ENCODE peak calls at places on chromosome 14, in eight cellular contexts. One of them, this sample, is unnamed.

GRCh38 chr14:58663494-58664111 is 25.8 kb downstream of the DACT1 start:
- DNase-seq in Daoy: peak; percentile 67
- DNase-seq in foreskin fibroblast: peak; percentile 67
- DNase-seq in stimulated activated CD8-positive, alpha-beta memory T cell treated with anti-CD3 and anti-CD28 coated beads, Interleukin-4, amount 100 ng/mL, for 1 hour: no peak
- DNase-seq in memory B cell: no peak
- DNase-seq in ovary: no peak
- DNase-seq in endothelial cell of umbilical vein: no peak
- DNase-seq in anterior cingulate cortex: no peak
- DNase-seq in this sample: no peak

GRCh38 chr14:94129111-94129757 is at the start of gene IFI27L2:
- DNase-seq in Daoy: peak; percentile 92
- DNase-seq in foreskin fibroblast: peak; percentile 91
- DNase-seq in stimulated activated CD8-positive, alpha-beta memory T cell treated with anti-CD3 and anti-CD28 coated beads, Interleukin-4, amount 100 ng/mL, for 1 hour: peak; percentile 36
- DNase-seq in memory B cell: peak; percentile 48
- DNase-seq in ovary: peak; percentile 78
- DNase-seq in endothelial cell of umbilical vein: peak; percentile 59
- DNase-seq in anterior cingulate cortex: peak; percentile 62
- DNase-seq in this sample: peak; percentile 30

GRCh38 chr14:91927216-91927615 is 20.3 kb downstream of the FBLN5 start:
- DNase-seq in Daoy: no peak
- DNase-seq in foreskin fibroblast: peak; percentile 61
- DNase-seq in stimulated activated CD8-positive, alpha-beta memory T cell treated with anti-CD3 and anti-CD28 coated beads, Interleukin-4, amount 100 ng/mL, for 1 hour: no peak
- DNase-seq in memory B cell: no peak
- DNase-seq in ovary: no peak
- DNase-seq in endothelial cell of umbilical vein: no peak
- DNase-seq in anterior cingulate cortex: no peak
- DNase-seq in this sample: no peak

GRCh38 chr14:61337893-61338292 is 16.5 kb downstream of the PRKCH start:
- DNase-seq in Daoy: no peak
- DNase-seq in foreskin fibroblast: no peak
- DNase-seq in stimulated activated CD8-positive, alpha-beta memory T cell treated with anti-CD3 and anti-CD28 coated beads, Interleukin-4, amount 100 ng/mL, for 1 hour: no peak
- DNase-seq in memory B cell: no peak
- DNase-seq in ovary: no peak
- DNase-seq in endothelial cell of umbilical vein: peak; percentile 86
- DNase-seq in anterior cingulate cortex: no peak
- DNase-seq in this sample: peak; percentile 74

GRCh38 chr14:52883658-52884057 is 67.2 kb downstream of the FERMT2 start:
- DNase-seq in Daoy: no peak
- DNase-seq in foreskin fibroblast: no peak
- DNase-seq in stimulated activated CD8-positive, alpha-beta memory T cell treated with anti-CD3 and anti-CD28 coated beads, Interleukin-4, amount 100 ng/mL, for 1 hour: no peak
- DNase-seq in memory B cell: no peak
- DNase-seq in ovary: no peak
- DNase-seq in endothelial cell of umbilical vein: no peak
- DNase-seq in anterior cingulate cortex: no peak
- DNase-seq in this sample: no peak

GRCh38 chr14:50335989-50336391 is 23.9 kb downstream of the DMAC2L start:
- DNase-seq in Daoy: no peak
- DNase-seq in foreskin fibroblast: peak; percentile 71
- DNase-seq in stimulated activated CD8-positive, alpha-beta memory T cell treated with anti-CD3 and anti-CD28 coated beads, Interleukin-4, amount 100 ng/mL, for 1 hour: no peak
- DNase-seq in memory B cell: no peak
- DNase-seq in ovary: peak; percentile 39
- DNase-seq in endothelial cell of umbilical vein: peak; percentile 79
- DNase-seq in anterior cingulate cortex: no peak
- DNase-seq in this sample: no peak

GRCh38 chr14:35750202-35750904 is 58.7 kb downstream of the RALGAPA1 start:
- DNase-seq in Daoy: no peak
- DNase-seq in foreskin fibroblast: no peak
- DNase-seq in stimulated activated CD8-positive, alpha-beta memory T cell treated with anti-CD3 and anti-CD28 coated beads, Interleukin-4, amount 100 ng/mL, for 1 hour: no peak
- DNase-seq in memory B cell: no peak
- DNase-seq in ovary: no peak
- DNase-seq in endothelial cell of umbilical vein: no peak
- DNase-seq in anterior cingulate cortex: no peak
- DNase-seq in this sample: no peak

GRCh38 chr14:51119411-51120051 is 24.6 kb upstream of the TRIM9 start:
- DNase-seq in Daoy: no peak
- DNase-seq in foreskin fibroblast: no peak
- DNase-seq in stimulated activated CD8-positive, alpha-beta memory T cell treated with anti-CD3 and anti-CD28 coated beads, Interleukin-4, amount 100 ng/mL, for 1 hour: no peak
- DNase-seq in memory B cell: no peak
- DNase-seq in ovary: no peak
- DNase-seq in endothelial cell of umbilical vein: no peak
- DNase-seq in anterior cingulate cortex: no peak
- DNase-seq in this sample: no peak

GRCh38 chr14:95264271-95264973 is 55.3 kb downstream of the CLMN start:
- DNase-seq in Daoy: no peak
- DNase-seq in foreskin fibroblast: no peak
- DNase-seq in stimulated activated CD8-positive, alpha-beta memory T cell treated with anti-CD3 and anti-CD28 coated beads, Interleukin-4, amount 100 ng/mL, for 1 hour: no peak
- DNase-seq in memory B cell: no peak
- DNase-seq in ovary: no peak
- DNase-seq in endothelial cell of umbilical vein: no peak
- DNase-seq in anterior cingulate cortex: no peak
- DNase-seq in this sample: no peak

GRCh38 chr14:64955297-64955696 is 12.8 kb upstream of the GPX2 start:
- DNase-seq in Daoy: no peak
- DNase-seq in foreskin fibroblast: no peak
- DNase-seq in stimulated activated CD8-positive, alpha-beta memory T cell treated with anti-CD3 and anti-CD28 coated beads, Interleukin-4, amount 100 ng/mL, for 1 hour: no peak
- DNase-seq in memory B cell: no peak
- DNase-seq in ovary: no peak
- DNase-seq in endothelial cell of umbilical vein: no peak
- DNase-seq in anterior cingulate cortex: no peak
- DNase-seq in this sample: no peak

GRCh38 chr14:35993512-35993960 is 167.4 kb downstream of the BRMS1L start:
- DNase-seq in Daoy: no peak
- DNase-seq in foreskin fibroblast: no peak
- DNase-seq in stimulated activated CD8-positive, alpha-beta memory T cell treated with anti-CD3 and anti-CD28 coated beads, Interleukin-4, amount 100 ng/mL, for 1 hour: no peak
- DNase-seq in memory B cell: no peak
- DNase-seq in ovary: no peak
- DNase-seq in endothelial cell of umbilical vein: no peak
- DNase-seq in anterior cingulate cortex: no peak
- DNase-seq in this sample: no peak

GRCh38 chr14:81176224-81176623 is 44.5 kb downstream of the GTF2A1 start:
- DNase-seq in Daoy: no peak
- DNase-seq in foreskin fibroblast: no peak
- DNase-seq in stimulated activated CD8-positive, alpha-beta memory T cell treated with anti-CD3 and anti-CD28 coated beads, Interleukin-4, amount 100 ng/mL, for 1 hour: no peak
- DNase-seq in memory B cell: no peak
- DNase-seq in ovary: no peak
- DNase-seq in endothelial cell of umbilical vein: no peak
- DNase-seq in anterior cingulate cortex: no peak
- DNase-seq in this sample: no peak

GRCh38 chr14:104284636-104285482 is 146.5 kb downstream of the KIF26A start:
- DNase-seq in Daoy: no peak
- DNase-seq in foreskin fibroblast: no peak
- DNase-seq in stimulated activated CD8-positive, alpha-beta memory T cell treated with anti-CD3 and anti-CD28 coated beads, Interleukin-4, amount 100 ng/mL, for 1 hour: no peak
- DNase-seq in memory B cell: no peak
- DNase-seq in ovary: peak; percentile 9
- DNase-seq in endothelial cell of umbilical vein: no peak
- DNase-seq in anterior cingulate cortex: no peak
- DNase-seq in this sample: no peak

GRCh38 chr14:62674833-62675232 is 370.4 kb downstream of the KCNH5 start:
- DNase-seq in Daoy: no peak
- DNase-seq in foreskin fibroblast: no peak
- DNase-seq in stimulated activated CD8-positive, alpha-beta memory T cell treated with anti-CD3 and anti-CD28 coated beads, Interleukin-4, amount 100 ng/mL, for 1 hour: no peak
- DNase-seq in memory B cell: no peak
- DNase-seq in ovary: no peak
- DNase-seq in endothelial cell of umbilical vein: no peak
- DNase-seq in anterior cingulate cortex: no peak
- DNase-seq in this sample: no peak

This sample was measured in stimulated activated effector memory CD8-positive, alpha-beta T cell treated with anti-CD3 and anti-CD28 coated beads, Interleukin-12 subunit alpha, Interleukin-12 subunit beta, amount 100 ng/mL, for 72 hours.